ENCODE peak calls at places on chromosomes 12 and 14, in nine cellular contexts. W, M, I, U, D, E, A, Y and N are unnamed samples. For H3K9me3 and H3K4me1, the result is how much of the 10 kb centered on the place peaks cover.

GRCh38 chr12:15472036-15472435 is 149.7 kb downstream of the PTPRO start:
- DNase-seq in W (no peak), M (no peak), I (no peak), U (peak), D (no peak), E (no peak), A (no peak), Y (no peak), N (no peak)

GRCh38 chr12:109497675-109498074 is 20.2 kb downstream of the UBE3B start:
- DNase-seq in W (no peak), M (no peak), I (no peak), U (no peak), D (no peak), E (no peak), A (no peak), Y (no peak), N (peak)

GRCh38 chr12:66130267-66131066 is at the start of gene LLPH:
- DNase-seq in W (peak), M (peak), I (peak), U (peak), D (peak), E (peak), A (peak), Y (peak), N (peak)

GRCh38 chr14:36424478-36425102 is 95.4 kb downstream of the NKX2-1 start:
- DNase-seq in W (no peak), M (no peak), I (no peak), U (no peak), D (no peak), E (no peak), A (no peak), Y (no peak), N (no peak)

GRCh38 chr14:76918176-76918750 is 92.1 kb downstream of the LRRC74A start:
- DNase-seq in W (peak), M (peak), I (peak), U (peak), D (peak), E (peak), A (peak), Y (no peak), N (no peak)

GRCh38 chr12:116533343-116534248 is 25.6 kb upstream of the MAP1LC3B2 start:
- DNase-seq in W (peak), M (peak), I (peak), U (no peak), D (peak), E (peak), A (peak), Y (peak), N (peak)

GRCh38 chr14:55130194-55130550 is 1.1 kb downstream of the LGALS3 start:
- DNase-seq in W (peak), M (peak), I (no peak), U (peak), D (no peak), E (no peak), A (no peak), Y (no peak), N (no peak)

GRCh38 chr12:94218244-94218643 is 69.9 kb downstream of the PLXNC1 start:
- DNase-seq in W (no peak), M (no peak), I (no peak), U (no peak), D (no peak), E (no peak), A (no peak), Y (no peak), N (no peak)

GRCh38 chr14:85399196-85399595 is 130.7 kb upstream of the FLRT2 start:
- DNase-seq in W (no peak), M (peak), I (no peak), U (no peak), D (no peak), E (no peak), A (no peak), Y (no peak), N (no peak)

GRCh38 chr12:123089631-123090353 is 61.1 kb downstream of the PITPNM2 start:
- DNase-seq in W (no peak), M (peak), I (no peak), U (peak), D (no peak), E (no peak), A (no peak), Y (no peak), N (peak)

GRCh38 chr12:127588224-127588623 is 678.7 kb upstream of the TMEM132C start:
- DNase-seq in W (no peak), M (peak), I (no peak), U (no peak), D (no peak), E (no peak), A (no peak), Y (no peak), N (no peak)

GRCh38 chr12:117836999-117837736 is 131.6 kb downstream of the KSR2 start:
- DNase-seq in W (peak), M (peak), I (peak), U (peak), D (peak), E (peak), A (peak), Y (peak), N (no peak)

GRCh38 chr12:123363385-123363742 is 1.3 kb downstream of the SBNO1 start:
- DNase-seq in W (no peak), M (peak), I (no peak), U (no peak), D (no peak), E (no peak), A (peak), Y (no peak), N (no peak)

GRCh38 chr12:122227341-122227740 is 1.5 kb upstream of the DIABLO start:
- DNase-seq in W (no peak), M (no peak), I (no peak), U (no peak), D (peak), E (no peak), A (no peak), Y (no peak), N (no peak)

GRCh38 chr12:13534645-13535398 is 338.3 kb downstream of the EMP1 start:
- DNase-seq in W (peak), M (peak), I (peak), U (peak), D (peak), E (peak), A (peak), Y (peak), N (no peak)

GRCh38 chr12:76643438-76643837 is 83.9 kb upstream of the OSBPL8 start:
- DNase-seq in W (no peak), M (peak), I (no peak), U (no peak), D (no peak), E (no peak), A (no peak), Y (no peak), N (no peak)

GRCh38 chr12:104596128-104596799 is 139.5 kb downstream of the CHST11 start:
- DNase-seq in W (no peak), M (peak), I (no peak), U (no peak), D (no peak), E (no peak), A (peak), Y (no peak), N (no peak)

GRCh38 chr12:119659289-119659897 is 8.5 kb upstream of the PRKAB1 start:
- DNase-seq in W (peak), M (peak), I (no peak), U (peak), D (no peak), E (no peak), A (peak), Y (peak), N (no peak)

GRCh38 chr14:52185178-52185577 is 82.3 kb upstream of the PTGDR start:
- DNase-seq in W (no peak), M (no peak), I (no peak), U (no peak), D (no peak), E (no peak), A (no peak), Y (no peak), N (no peak)

GRCh38 chr14:65281991-65282908 is 130.3 kb upstream of the FUT8 start:
- DNase-seq in W (no peak), M (peak), I (no peak), U (no peak), D (no peak), E (no peak), A (no peak), Y (peak), N (no peak)

GRCh38 chr12:92215358-92215757 is 69.7 kb upstream of the BTG1 start:
- DNase-seq in W (no peak), M (no peak), I (no peak), U (no peak), D (no peak), E (no peak), A (no peak), Y (no peak), N (no peak)

GRCh38 chr14:102501751-102502315 is 7.7 kb downstream of the ANKRD9 start:
- DNase-seq in W (no peak), M (no peak), I (no peak), U (peak), D (no peak), E (no peak), A (no peak), Y (no peak), N (no peak)

GRCh38 chr14:78341827-78342389 is 171.7 kb downstream of the NRXN3 start:
- DNase-seq in W (no peak), M (no peak), I (no peak), U (no peak), D (no peak), E (no peak), A (no peak), Y (no peak), N (no peak)

GRCh38 chr12:67911293-67911637 is 78.0 kb upstream of the IFNG-AS1 start:
- DNase-seq in W (no peak), M (peak), I (no peak), U (no peak), D (no peak), E (no peak), A (no peak), Y (no peak), N (no peak)

GRCh38 chr14:88326352-88327103 is 3.5 kb upstream of the KCNK10 start:
- DNase-seq in W (no peak), M (no peak), I (no peak), U (no peak), D (no peak), E (no peak), A (no peak), Y (no peak), N (no peak)

GRCh38 chr12:131721548-131721947 is 10.7 kb downstream of the SFSWAP start:
- DNase-seq in W (no peak), M (no peak), I (no peak), U (no peak), D (no peak), E (no peak), A (no peak), Y (no peak), N (no peak)

GRCh38 chr12:131724534-131724933 is 13.6 kb downstream of the SFSWAP start:
- DNase-seq in W (no peak), M (peak), I (no peak), U (no peak), D (no peak), E (no peak), A (no peak), Y (no peak), N (no peak)

GRCh38 chr12:131720241-131720640 is 9.4 kb downstream of the SFSWAP start:
- DNase-seq in W (no peak), M (no peak), I (no peak), U (no peak), D (no peak), E (no peak), A (no peak), Y (no peak), N (no peak)

GRCh38 chr12:131723532-131723931 is 12.6 kb downstream of the SFSWAP start:
- DNase-seq in W (no peak), M (no peak), I (no peak), U (no peak), D (no peak), E (no peak), A (no peak), Y (no peak), N (no peak)

DNA sequence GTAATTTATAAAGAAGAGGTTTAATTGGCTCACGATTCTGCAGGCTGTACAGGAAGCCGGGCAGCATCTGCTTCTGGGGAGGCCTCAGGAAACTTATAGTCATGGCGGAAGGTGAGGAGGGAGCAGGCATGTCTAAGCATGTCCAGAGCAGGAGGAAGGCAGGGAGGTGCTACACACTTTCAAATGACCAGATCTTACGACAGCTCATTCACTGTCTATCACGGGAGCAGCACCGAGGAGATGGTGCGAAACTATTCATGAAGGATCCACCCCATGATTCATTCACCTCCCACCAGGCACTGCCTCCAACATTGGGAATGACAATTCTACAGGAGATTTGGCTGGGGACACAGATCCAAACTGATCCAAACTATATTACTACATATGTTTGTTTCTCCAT is 10.0 kb downstream of the SFSWAP start:
- DNase-seq in W (no peak), M (peak), I (no peak), U (no peak), D (no peak), E (no peak), A (no peak), Y (no peak), N (peak)
- H3K27ac ChIP-seq in W (no peak), M (peak), I (no peak), U (no peak), D (no peak), E (no peak), A (no peak), Y (no peak), N (peak)

DNA sequence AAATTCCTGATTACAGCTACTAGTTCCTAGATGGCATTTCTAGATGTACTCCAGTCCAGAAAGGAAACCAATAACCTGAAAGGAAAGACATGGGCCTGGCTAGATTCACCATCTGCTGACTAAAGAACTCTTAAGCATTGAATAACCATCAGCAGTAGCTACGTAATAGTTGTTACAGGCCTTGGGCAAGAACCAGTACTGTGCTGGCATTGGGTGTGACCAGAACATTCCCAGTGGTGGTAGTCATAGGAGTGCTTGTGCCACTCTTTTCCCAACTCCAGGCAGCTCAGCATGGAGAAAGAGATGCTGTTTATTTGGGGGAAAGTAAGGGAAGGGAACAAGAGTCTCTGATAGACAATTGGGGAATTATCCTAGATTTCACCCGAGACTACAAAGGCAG is 333.3 kb downstream of the SLC16A7 start:
- DNase-seq in W (no peak), M (peak), I (no peak), U (no peak), D (no peak), E (no peak), A (no peak), Y (no peak), N (peak)
- H3K9me3 ChIP-seq in W (under half), M (under half), I (under half), U (under half), D (under half), E (under half), A (under half), Y (under half), N (under half)

GRCh38 chr12:95231190-95231589 is 13.6 kb downstream of the VEZT start:
- DNase-seq in W (no peak), M (peak), I (no peak), U (no peak), D (no peak), E (no peak), A (no peak), Y (no peak), N (no peak)

GRCh38 chr12:95225645-95226212 is 8.1 kb downstream of the VEZT start:
- DNase-seq in W (no peak), M (no peak), I (no peak), U (no peak), D (no peak), E (no peak), A (no peak), Y (no peak), N (no peak)

GRCh38 chr12:95228617-95229016 is 11.0 kb downstream of the VEZT start:
- DNase-seq in W (no peak), M (no peak), I (no peak), U (no peak), D (no peak), E (no peak), A (no peak), Y (no peak), N (no peak)

GRCh38 chr12:95230313-95230712 is 12.7 kb downstream of the VEZT start:
- DNase-seq in W (no peak), M (no peak), I (no peak), U (no peak), D (no peak), E (no peak), A (no peak), Y (no peak), N (no peak)

GRCh38 chr12:95227818-95228356 is 10.3 kb downstream of the VEZT start:
- DNase-seq in W (no peak), M (no peak), I (no peak), U (no peak), D (no peak), E (no peak), A (no peak), Y (no peak), N (no peak)
- H3K4me1 ChIP-seq in W (under half), M (under half), I (under half), U (under half), D (under half), E (under half), A (under half), Y (under half), N (under half)

GRCh38 chr12:124450376-124450750 is 117.0 kb downstream of the NCOR2 start:
- DNase-seq in W (no peak), M (no peak), I (no peak), U (no peak), D (no peak), E (no peak), A (no peak), Y (no peak), N (no peak)
- H3K27ac ChIP-seq in W (no peak), M (no peak), I (no peak), U (no peak), D (no peak), E (no peak), A (no peak), Y (no peak), N (no peak)

DNA sequence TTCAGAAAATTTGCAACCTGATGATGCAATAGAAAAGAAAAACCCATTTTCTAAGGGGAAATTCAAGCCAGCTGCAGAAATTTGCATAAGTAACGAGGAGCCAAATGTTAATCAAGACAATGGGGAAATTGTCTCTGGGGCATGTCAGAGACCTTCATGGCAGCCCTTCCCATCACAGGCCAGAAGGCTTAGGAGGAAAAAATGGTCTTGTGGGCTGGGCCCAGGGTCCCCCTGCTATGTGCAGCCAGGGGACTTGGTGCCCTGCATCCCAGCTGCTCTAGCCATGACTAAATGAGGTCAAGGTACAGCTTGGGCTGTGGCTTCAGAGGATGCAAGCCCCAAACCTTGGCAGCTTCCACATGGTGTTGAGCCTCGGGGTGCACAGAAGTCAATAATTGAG is 28.2 kb upstream of the AVPR1A start:
- DNase-seq in W (no peak), M (no peak), I (no peak), U (no peak), D (no peak), E (no peak), A (no peak), Y (no peak), N (no peak)
- H3K9me3 ChIP-seq in W (under half), M (under half), I (under half), U (under half), D (under half), E (under half), A (under half), Y (under half), N (under half)

GRCh38 chr12:124556896-124557501 is 10.4 kb downstream of the NCOR2 start:
- DNase-seq in W (no peak), M (no peak), I (no peak), U (no peak), D (no peak), E (peak), A (no peak), Y (no peak), N (no peak)
- H3K4me1 ChIP-seq in W (under half), M (under half), I (under half), U (under half), D (half or more), E (under half), A (half or more), Y (under half), N (under half)

GRCh38 chr12:31326689-31327659 is 1.0 kb upstream of the SINHCAF start:
- DNase-seq in W (no peak), M (peak), I (no peak), U (no peak), D (no peak), E (no peak), A (no peak), Y (peak), N (no peak)
- H3K27ac ChIP-seq in W (peak), M (no peak), I (peak), U (no peak), D (peak), E (peak), A (peak), Y (peak), N (no peak)

GRCh38 chr14:105838107-105838506 is 311.7 kb downstream of the TMEM121 start:
- DNase-seq in W (no peak), M (no peak), I (no peak), U (no peak), D (no peak), E (no peak), A (no peak), Y (no peak), N (no peak)

GRCh38 chr14:105837349-105838063 is 311.1 kb downstream of the TMEM121 start:
- DNase-seq in W (no peak), M (no peak), I (no peak), U (no peak), D (no peak), E (peak), A (no peak), Y (no peak), N (peak)

GRCh38 chr14:105836160-105836559 is 309.8 kb downstream of the TMEM121 start:
- DNase-seq in W (no peak), M (no peak), I (no peak), U (no peak), D (no peak), E (no peak), A (no peak), Y (no peak), N (no peak)

GRCh38 chr14:105838591-105839424 is 312.4 kb downstream of the TMEM121 start:
- DNase-seq in W (no peak), M (no peak), I (no peak), U (no peak), D (no peak), E (peak), A (no peak), Y (no peak), N (peak)

DNA sequence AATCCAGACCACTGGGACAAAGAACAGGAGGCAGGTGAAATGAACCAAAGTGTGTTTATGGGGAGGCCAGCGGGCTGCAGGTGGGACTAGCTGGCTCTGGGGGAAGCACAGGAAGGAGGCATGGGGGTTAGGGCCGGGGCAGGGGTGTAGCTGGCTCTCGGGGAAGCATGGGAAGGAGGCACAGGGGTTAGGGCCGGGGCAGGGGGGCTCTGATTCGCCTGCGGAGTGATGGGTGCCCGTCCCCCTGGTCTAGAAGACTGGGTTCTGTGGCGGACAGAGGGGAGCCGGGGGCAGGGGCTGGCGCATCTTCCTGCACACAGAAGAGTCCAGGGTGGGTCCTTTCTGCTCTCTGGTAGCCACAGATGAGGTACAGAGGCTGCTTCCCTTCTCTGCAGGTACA is 310.3 kb downstream of the TMEM121 start:
- DNase-seq in W (no peak), M (no peak), I (no peak), U (no peak), D (no peak), E (peak), A (no peak), Y (no peak), N (peak)
- H3K9me3 ChIP-seq in W (under half), M (under half), I (under half), U (half or more), D (under half), E (under half), A (under half), Y (half or more), N (under half)